ENCODE peak calls at places on chromosomes 11 and 22, in four cellular contexts. K is stimulated activated CD4-positive, alpha-beta T cell treated with anti-CD3 and anti-CD28 coated beads, Interleukin-1b, Interleukin-23, amount 100 ng/mL, for 48 hours; E is lower leg skin; J is NCI-H146. N is an unnamed sample.

GRCh38 chr11:6319879-6320410 is 356 bp downstream of the CAVIN3 start:
- DNase-seq in K (peak; percentile 34), E (peak; percentile 91), J (no peak), N (no peak)

GRCh38 chr11:20045098-20045688 is 115.1 kb downstream of the DBX1 start:
- DNase-seq in K (no peak), E (no peak), J (no peak), N (no peak)

GRCh38 chr11:705646-706438 is at the start of gene EPS8L2:
- DNase-seq in K (no peak), E (no peak), J (no peak), N (no peak)

GRCh38 chr22:38570841-38571364 is 920 bp upstream of the DMC1 start:
- DNase-seq in K (peak; percentile 37), E (peak; percentile 16), J (peak; percentile 55), N (peak; percentile 30)

GRCh38 chr11:124732230-124732629 is 7.5 kb upstream of the NRGN start:
- DNase-seq in K (no peak), E (peak; percentile 43), J (no peak), N (no peak)

GRCh38 chr11:73854680-73855079 is 22.0 kb downstream of the COA4 start:
- DNase-seq in K (no peak), E (no peak), J (no peak), N (no peak)

GRCh38 chr22:47474895-47475294 is 712.4 kb downstream of the TBC1D22A start:
- DNase-seq in K (no peak), E (no peak), J (no peak), N (no peak)

GRCh38 chr11:63572026-63572688 is 9.0 kb upstream of the PLAAT2 start:
- DNase-seq in K (no peak), E (no peak), J (no peak), N (no peak)

GRCh38 chr11:11732116-11732515 is 109.7 kb upstream of the USP47 start:
- DNase-seq in K (no peak), E (no peak), J (no peak), N (no peak)

GRCh38 chr11:2533642-2534115 is 88.9 kb downstream of the KCNQ1 start:
- DNase-seq in K (no peak), E (peak; percentile 56), J (no peak), N (peak; percentile 20)

GRCh38 chr11:61949169-61950034 is 749 bp upstream of the BEST1 start:
- DNase-seq in K (peak; percentile 48), E (peak; percentile 82), J (peak; percentile 74), N (no peak)

GRCh38 chr22:22684605-22685561 is 40.5 kb downstream of the GGTLC2 start:
- DNase-seq in K (no peak), E (no peak), J (peak; percentile 23), N (no peak)

GRCh38 chr11:9516113-9516512 is 55.3 kb downstream of the ZNF143 start:
- DNase-seq in K (peak; percentile 8), E (no peak), J (peak; percentile 89), N (no peak)

GRCh38 chr11:1879941-1880720 is 11.6 kb downstream of the PRR33 start:
- DNase-seq in K (no peak), E (no peak), J (no peak), N (no peak)

N was measured in naive thymus-derived CD8-positive, alpha-beta T cell.